ENCODE peak calls at places on chromosomes 5 and 9, in nine cellular contexts. N is choroid plexus epithelial cell, U is upper lobe of left lung, R is fibroblast of mammary gland, T is AG10803, P is heart right ventricle, O is GM12865, Y is HCT116, M is AG09319. E is an unnamed sample.
A peak's percentile ranks its signal among the peaks of the same experiment; 100 is the strongest.

GRCh38 chr5:36491860-36492259 is 114.5 kb upstream of the SLC1A3 start:
- DNase-seq in O (no peak), Y (no peak), M (no peak), P (no peak), R (peak; percentile 19), N (no peak), U (peak; percentile 65), T (peak; percentile 60), E (no peak)

GRCh38 chr9:91208837-91209236 is 152.9 kb downstream of the AUH start:
- DNase-seq in O (peak; percentile 11), Y (no peak), R (no peak), P (no peak), T (no peak), M (no peak), N (no peak), U (no peak), E (no peak)

GRCh38 chr9:133428579-133429215 is 6.5 kb downstream of the ADAMTS13 start:
- DNase-seq in Y (no peak), N (no peak), M (no peak), O (peak; percentile 31), R (no peak), T (no peak), U (no peak), P (no peak), E (peak; percentile 27)

GRCh38 chr5:95471922-95472321 is 80.8 kb downstream of the FAM81B start:
- DNase-seq in R (peak; percentile 41), M (no peak), N (peak; percentile 73), P (no peak), U (no peak), O (no peak), Y (no peak), T (peak; percentile 59), E (no peak)

GRCh38 chr5:4053111-4053510 is 457.5 kb downstream of the IRX1 start:
- DNase-seq in N (no peak), O (no peak), Y (no peak), R (no peak), T (no peak), M (no peak), P (no peak), U (no peak), E (no peak)

GRCh38 chr9:110114888-110115259 is 93.1 kb downstream of the C9orf152 start:
- DNase-seq in U (no peak), M (no peak), P (peak; percentile 56), N (peak; percentile 45), Y (no peak), O (no peak), T (no peak), R (peak; percentile 41), E (no peak)

GRCh38 chr5:170228756-170229459 is 3.9 kb upstream of the C5orf58 start:
- DNase-seq in R (no peak), N (no peak), U (no peak), P (no peak), Y (no peak), T (no peak), M (no peak), O (no peak), E (no peak)

GRCh38 chr9:18502546-18502945 is 28.6 kb downstream of the ADAMTSL1 start:
- DNase-seq in U (no peak), Y (no peak), R (no peak), O (no peak), N (peak; percentile 55), M (no peak), T (peak; percentile 56), P (no peak), E (no peak)

GRCh38 chr9:81829201-81829882 is 98.9 kb upstream of the SPATA31D4 start:
- DNase-seq in R (no peak), Y (no peak), T (peak; percentile 68), U (no peak), N (peak; percentile 36), P (no peak), M (no peak), O (no peak), E (no peak)

GRCh38 chr9:136170291-136170901 is 34.5 kb downstream of the LHX3 start:
- DNase-seq in Y (no peak), R (peak; percentile 8), M (no peak), T (no peak), P (no peak), O (peak; percentile 50), N (peak; percentile 22), U (no peak), E (peak; percentile 70)

GRCh38 chr5:127046343-127047072 is 16.1 kb upstream of the MARCHF3 start:
- DNase-seq in R (no peak), P (no peak), M (no peak), Y (no peak), U (no peak), O (no peak), T (no peak), N (no peak), E (no peak)

GRCh38 chr5:127038550-127038949 is 8.2 kb upstream of the MARCHF3 start:
- DNase-seq in M (no peak), T (no peak), O (no peak), Y (no peak), P (no peak), U (no peak), N (peak; percentile 19), R (no peak), E (no peak)

GRCh38 chr5:127041571-127041970 is 11.2 kb upstream of the MARCHF3 start:
- DNase-seq in N (peak; percentile 66), M (no peak), T (no peak), U (no peak), Y (no peak), R (peak; percentile 63), O (no peak), P (no peak), E (no peak)

GRCh38 chr5:127040779-127041520 is 10.6 kb upstream of the MARCHF3 start:
- DNase-seq in M (no peak), N (peak; percentile 55), P (no peak), T (no peak), O (no peak), R (peak; percentile 66), U (no peak), Y (no peak), E (no peak)

DNA sequence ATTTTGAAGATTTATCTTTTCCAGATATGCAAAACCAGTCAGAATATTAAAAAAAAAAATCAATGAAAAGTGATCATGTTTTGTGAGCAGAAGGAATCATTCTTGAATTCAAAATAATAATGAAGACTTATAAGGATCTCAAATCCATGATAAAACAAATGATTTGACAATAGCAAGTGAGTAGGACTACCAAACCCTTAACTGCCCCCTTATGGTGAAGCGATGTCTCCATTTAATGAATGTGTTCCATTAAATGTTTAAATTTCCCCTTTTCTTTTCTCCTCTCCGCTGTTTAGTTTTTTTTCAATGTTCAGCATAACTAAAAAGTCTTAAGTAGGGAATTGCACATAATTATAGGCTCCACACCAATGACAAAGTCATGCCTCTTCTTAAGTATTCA is 12.2 kb upstream of the MARCHF3 start:
- DNase-seq in P (no peak), R (peak; percentile 61), O (no peak), Y (no peak), M (no peak), N (peak; percentile 70), T (peak; percentile 28), U (no peak), E (no peak)
- TF ChIP-seq CTCF in P (peak; percentile 39), R (peak; percentile 54), O (no peak), Y (peak; percentile 17), M (peak; percentile 23), N (peak; percentile 57), T (peak; percentile 45), U (no peak), E (no peak)

GRCh38 chr9:99130069-99130468 is 25.2 kb downstream of the TGFBR1 start:
- DNase-seq in M (no peak), T (no peak), Y (no peak), P (no peak), U (no peak), N (no peak), O (peak; percentile 79), R (no peak), E (no peak)
- TF ChIP-seq CTCF in M (no peak), T (no peak), Y (no peak), P (no peak), U (no peak), N (no peak), O (no peak), R (no peak), E (no peak)

GRCh38 chr5:126488362-126489065 is 65.3 kb downstream of the GRAMD2B start:
- DNase-seq in Y (no peak), T (no peak), P (no peak), U (no peak), N (no peak), O (no peak), M (no peak), R (no peak), E (no peak)

GRCh38 chr5:126490167-126490937 is 67.1 kb downstream of the GRAMD2B start:
- DNase-seq in T (peak; percentile 90), Y (no peak), M (peak; percentile 87), N (peak; percentile 86), O (no peak), U (no peak), R (peak; percentile 35), P (no peak), E (no peak)

GRCh38 chr5:126494393-126494792 is 71.2 kb downstream of the GRAMD2B start:
- DNase-seq in M (no peak), O (no peak), P (no peak), Y (no peak), N (no peak), U (no peak), R (no peak), T (no peak), E (no peak)

GRCh38 chr5:126497506-126497905 is 74.3 kb downstream of the GRAMD2B start:
- DNase-seq in U (no peak), N (no peak), R (no peak), M (no peak), Y (no peak), P (no peak), T (no peak), O (peak; percentile 25), E (no peak)

GRCh38 chr5:126492939-126493338 is 69.7 kb downstream of the GRAMD2B start:
- DNase-seq in Y (no peak), M (no peak), U (no peak), R (peak; percentile 44), N (peak; percentile 64), P (no peak), O (peak; percentile 11), T (no peak), E (no peak)
- TF ChIP-seq CTCF in Y (peak; percentile 57), M (peak; percentile 12), U (no peak), R (peak; percentile 40), N (peak; percentile 61), P (peak; percentile 40), O (peak; percentile 6), T (no peak), E (no peak)

DNA sequence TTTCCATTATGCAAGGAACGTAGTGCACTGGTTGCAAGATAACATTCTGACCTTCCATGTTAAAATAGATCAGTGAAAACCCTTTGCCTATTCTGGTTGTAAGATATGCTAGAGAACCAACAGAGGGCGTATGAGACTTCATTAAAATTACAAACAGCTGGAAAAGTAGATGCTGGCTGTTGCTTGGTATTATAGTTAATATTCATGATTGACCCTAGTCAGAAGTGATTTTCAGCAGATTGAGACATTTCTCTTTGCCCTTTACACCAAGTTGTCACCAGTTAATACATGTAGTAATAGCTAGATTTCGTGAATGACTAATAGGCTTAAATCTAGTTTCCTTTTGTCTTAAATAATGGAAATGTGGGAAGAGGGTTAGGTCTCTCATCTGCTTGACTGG is 13.8 kb upstream of the FGF18 start:
- DNase-seq in R (peak; percentile 52), O (no peak), N (peak; percentile 56), U (no peak), Y (no peak), T (peak; percentile 42), P (no peak), M (no peak), E (no peak)
- TF ChIP-seq CTCF in R (peak; percentile 52), O (peak; percentile 29), N (peak; percentile 53), U (no peak), Y (peak; percentile 50), T (peak; percentile 60), P (peak; percentile 51), M (peak; percentile 47), E (no peak)